ENCODE peak calls at places on chromosomes 3 and 15, in ten cellular contexts. K is stomach, H is dorsolateral prefrontal cortex, A is PC-9, T is foreskin fibroblast, G is astrocyte of the spinal cord, C is WTC11, Q is neural crest cell, Z is Calu3, W is lower leg skin. Y is an unnamed sample.

GRCh38 chr15:40320931-40321371 is 2.5 kb upstream of the INAFM2 start:
- DNase-seq in H (no peak), W (no peak), Q (no peak), T (peak), K (peak), Z (peak), A (peak), G (peak), C (peak), Y (peak)

GRCh38 chr3:101077361-101078011 is 84.3 kb upstream of the ABI3BP start:
- DNase-seq in Q (no peak), G (peak), C (no peak), W (no peak), A (peak), K (no peak), H (no peak), Z (peak), T (peak), Y (no peak)

GRCh38 chr3:50380375-50381085 is 21.2 kb upstream of the TMEM115 start:
- DNase-seq in K (no peak), Q (no peak), T (no peak), G (no peak), H (no peak), Z (no peak), C (no peak), W (no peak), A (no peak), Y (no peak)

GRCh38 chr15:45254405-45255293 is 2.6 kb downstream of the SLC28A2 start:
- DNase-seq in C (no peak), A (no peak), K (no peak), H (no peak), T (peak), G (no peak), Q (no peak), W (no peak), Z (peak), Y (no peak)

GRCh38 chr15:39801641-39802309 is 19.1 kb upstream of the FSIP1 start:
- DNase-seq in K (peak), Q (no peak), T (no peak), G (no peak), C (peak), H (no peak), Z (peak), A (no peak), W (no peak), Y (peak)

GRCh38 chr3:177602601-177603136 is 405.4 kb upstream of the TBL1XR1 start:
- DNase-seq in Q (no peak), A (peak), Z (peak), G (no peak), H (no peak), K (no peak), C (no peak), W (no peak), T (peak), Y (no peak)

GRCh38 chr3:128487813-128488635 is 5.0 kb downstream of the GATA2 start:
- DNase-seq in W (peak), G (peak), Z (peak), T (peak), C (peak), A (peak), Q (peak), K (peak), H (peak), Y (peak)

GRCh38 chr3:33989229-33989628 is 190.8 kb downstream of the PDCD6IP start:
- DNase-seq in Z (no peak), T (no peak), G (no peak), C (peak), H (no peak), K (no peak), W (no peak), Q (no peak), A (no peak), Y (no peak)

GRCh38 chr3:170714562-170715535 is 129.0 kb upstream of the SLC7A14 start:
- DNase-seq in A (peak), K (no peak), Z (no peak), G (peak), C (no peak), H (no peak), T (peak), W (no peak), Q (no peak), Y (no peak)

GRCh38 chr3:126475411-126476114 is at the start of gene ZXDC:
- DNase-seq in Z (peak), Q (peak), C (peak), W (peak), K (peak), T (peak), H (peak), G (peak), A (peak), Y (peak)

GRCh38 chr3:12681586-12682371 is 17.9 kb upstream of the RAF1 start:
- DNase-seq in H (no peak), T (peak), A (peak), Q (no peak), K (no peak), G (peak), C (no peak), Z (no peak), W (no peak), Y (no peak)

GRCh38 chr15:46089438-46090044 is 454.7 kb downstream of the SQOR start:
- DNase-seq in A (no peak), H (no peak), G (no peak), W (no peak), K (no peak), C (no peak), Q (no peak), Z (no peak), T (peak), Y (no peak)

GRCh38 chr15:60370105-60370803 is 27.5 kb downstream of the ANXA2 start:
- DNase-seq in A (no peak), W (no peak), Q (no peak), H (no peak), G (no peak), C (no peak), Z (peak), K (no peak), T (peak), Y (no peak)

GRCh38 chr3:106826861-106827311 is 550.4 kb upstream of the CCDC54 start:
- DNase-seq in K (no peak), C (no peak), Q (no peak), G (peak), Z (no peak), H (no peak), T (no peak), A (no peak), W (no peak), Y (no peak)

GRCh38 chr3:151283907-151284461 is 5.6 kb upstream of the P2RY14 start:
- DNase-seq in G (peak), H (no peak), Q (no peak), C (no peak), A (no peak), T (peak), W (no peak), K (peak), Z (no peak), Y (no peak)

DNA sequence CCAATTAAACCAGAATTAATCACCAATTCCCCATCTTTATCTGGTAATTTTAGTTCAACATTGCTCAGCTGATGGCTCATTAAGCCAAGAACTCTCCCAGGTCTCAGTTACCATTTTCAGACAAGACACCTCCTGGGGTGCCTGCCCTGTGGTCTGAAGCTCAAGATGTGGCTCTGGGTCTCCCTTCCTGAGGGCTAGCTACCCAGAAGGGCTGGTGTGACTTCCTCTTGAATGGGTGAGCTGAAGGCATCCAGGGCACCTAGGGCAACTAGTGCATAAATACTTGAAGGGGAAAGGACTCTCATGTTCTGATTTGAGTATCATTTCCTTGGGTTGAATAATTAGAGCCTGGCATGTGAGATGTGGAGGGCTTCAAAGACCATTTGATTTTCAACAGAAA is 6.7 kb upstream of the TM4SF1 start:
- DNase-seq in K (no peak), Z (no peak), G (no peak), C (no peak), A (no peak), W (no peak), Q (no peak), T (no peak), H (no peak), Y (no peak)
- TF ChIP-seq CTCF in K (no peak), Z (no peak), G (no peak), C (no peak), A (no peak), W (no peak), Q (no peak), T (no peak), H (no peak), Y (no peak)

GRCh38 chr15:77904901-77905300 is 172.6 kb downstream of the TBC1D2B start:
- DNase-seq in K (no peak), H (no peak), C (no peak), A (no peak), Q (no peak), T (no peak), Z (no peak), W (no peak), G (no peak), Y (no peak)

GRCh38 chr15:77898811-77899730 is 178.4 kb downstream of the TBC1D2B start:
- DNase-seq in K (no peak), C (no peak), H (no peak), A (no peak), T (no peak), Z (no peak), G (no peak), Q (no peak), W (no peak), Y (no peak)

GRCh38 chr15:77904436-77904821 is 173.1 kb downstream of the TBC1D2B start:
- DNase-seq in W (no peak), K (peak), A (no peak), G (no peak), H (no peak), Z (no peak), C (peak), Q (no peak), T (no peak), Y (no peak)

GRCh38 chr15:77901251-77901881 is 176.1 kb downstream of the TBC1D2B start:
- DNase-seq in K (no peak), G (no peak), Q (no peak), H (no peak), Z (no peak), T (no peak), C (peak), W (no peak), A (no peak), Y (no peak)

DNA sequence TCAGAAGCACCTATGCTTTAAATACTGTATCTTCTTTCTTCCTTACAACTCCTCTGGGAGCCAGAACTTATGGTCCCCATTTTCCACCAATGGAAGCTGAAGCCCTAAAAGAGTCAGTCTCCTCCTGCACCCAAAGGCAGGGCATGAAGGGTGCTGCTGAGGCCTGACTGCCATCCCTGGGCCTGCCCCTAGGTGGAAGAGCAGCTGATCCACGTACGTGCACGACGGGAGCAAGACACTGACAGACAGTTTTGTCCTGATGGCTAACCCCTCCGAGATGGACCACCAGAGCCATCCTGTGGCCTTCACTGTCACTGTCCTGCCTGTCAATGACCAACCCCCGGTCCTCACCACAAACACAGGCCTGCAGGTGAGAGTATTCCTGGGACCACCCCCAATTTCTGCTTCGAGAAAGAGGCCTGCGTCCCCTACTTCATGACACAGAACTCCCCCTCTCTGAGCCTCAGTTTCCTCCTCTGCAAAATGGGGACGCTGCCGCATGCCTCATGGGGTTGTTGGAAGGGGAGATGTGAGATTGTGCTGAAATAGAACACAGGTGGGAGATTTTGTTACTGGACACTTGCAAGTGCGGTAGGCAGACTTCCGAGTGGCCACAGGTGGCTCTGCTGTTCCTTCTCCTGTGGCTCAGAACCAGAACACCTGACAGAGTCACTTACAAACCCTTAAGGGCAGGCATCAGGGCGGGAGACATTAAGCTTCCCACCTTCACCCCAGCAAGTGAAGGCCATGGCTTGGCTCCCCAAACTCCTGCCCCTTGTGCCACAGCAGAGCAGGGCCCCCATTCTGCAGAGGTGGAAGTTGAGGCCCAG is 175.4 kb downstream of the TBC1D2B start:
- DNase-seq in A (no peak), C (peak), H (no peak), T (no peak), K (no peak), W (no peak), G (no peak), Z (no peak), Q (no peak), Y (no peak)
- TF ChIP-seq CTCF in A (peak), C (no peak), H (no peak), T (no peak), K (no peak), W (no peak), G (peak), Z (no peak), Q (no peak), Y (no peak)

GRCh38 chr3:24440764-24441464 is 53.7 kb downstream of the THRB start:
- DNase-seq in A (no peak), K (no peak), W (no peak), G (no peak), T (no peak), H (no peak), Q (no peak), C (no peak), Z (no peak), Y (no peak)

GRCh38 chr3:24433838-24434591 is 60.6 kb downstream of the THRB start:
- DNase-seq in G (no peak), Z (no peak), K (no peak), T (no peak), A (no peak), W (no peak), C (no peak), Q (no peak), H (no peak), Y (no peak)

GRCh38 chr3:24432989-24433388 is 61.7 kb downstream of the THRB start:
- DNase-seq in G (no peak), C (no peak), W (no peak), T (no peak), Q (no peak), K (no peak), Z (no peak), H (no peak), A (no peak), Y (no peak)

GRCh38 chr3:24437326-24437725 is 57.3 kb downstream of the THRB start:
- DNase-seq in Q (no peak), Z (no peak), H (no peak), C (no peak), W (no peak), K (no peak), A (no peak), G (no peak), T (no peak), Y (no peak)

DNA sequence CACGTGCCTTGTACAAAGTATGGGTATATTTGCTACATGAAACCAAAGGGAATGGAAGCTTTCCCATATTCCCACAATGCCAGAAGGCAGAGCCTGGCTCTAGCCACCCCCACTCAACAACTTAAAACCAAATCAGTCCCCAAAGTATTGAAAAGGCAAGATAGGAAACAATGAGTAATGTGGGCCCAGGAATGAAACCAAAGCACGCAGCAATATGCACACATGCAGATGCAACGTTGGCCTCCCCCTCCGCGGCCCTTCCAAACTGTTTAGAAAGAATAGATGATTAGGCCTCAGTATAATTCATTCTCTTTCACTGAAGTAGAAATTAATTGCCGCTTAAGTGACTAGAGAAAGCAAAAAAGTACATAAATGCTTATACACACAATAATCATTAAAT is 59.1 kb downstream of the THRB start:
- DNase-seq in A (no peak), T (no peak), H (no peak), Q (no peak), G (no peak), W (no peak), Z (no peak), K (no peak), C (no peak), Y (no peak)
- TF ChIP-seq CTCF in A (no peak), T (no peak), H (no peak), Q (no peak), G (no peak), W (no peak), Z (no peak), K (no peak), C (no peak), Y (no peak)

DNA sequence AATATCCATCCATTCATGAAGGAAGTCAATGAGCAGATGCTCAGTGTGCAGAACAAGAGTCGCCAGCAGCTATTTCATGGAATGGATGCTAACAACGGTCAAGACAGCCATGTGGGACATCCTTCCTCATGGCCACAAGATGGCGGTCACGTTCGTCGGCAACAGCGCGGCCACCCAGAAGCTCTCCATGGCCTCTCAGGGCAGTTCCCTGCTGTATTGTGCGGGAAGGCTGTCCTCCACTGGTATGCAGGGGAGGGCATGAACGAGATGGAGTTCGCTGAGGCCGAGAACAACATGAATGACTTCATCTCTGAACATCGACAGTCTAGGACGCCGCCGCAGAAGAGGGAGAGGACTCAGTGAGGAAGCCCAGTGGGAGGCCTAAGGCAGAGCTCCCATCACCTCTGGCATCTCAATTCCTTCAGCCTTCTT is 208.3 kb downstream of the TJP1 start:
- DNase-seq in C (peak), A (no peak), G (no peak), K (no peak), W (no peak), T (no peak), H (no peak), Q (no peak), Z (no peak), Y (no peak)
- TF ChIP-seq CTCF in C (peak), A (peak), G (no peak), K (no peak), W (no peak), T (no peak), H (no peak), Q (peak), Z (no peak), Y (no peak)

DNA sequence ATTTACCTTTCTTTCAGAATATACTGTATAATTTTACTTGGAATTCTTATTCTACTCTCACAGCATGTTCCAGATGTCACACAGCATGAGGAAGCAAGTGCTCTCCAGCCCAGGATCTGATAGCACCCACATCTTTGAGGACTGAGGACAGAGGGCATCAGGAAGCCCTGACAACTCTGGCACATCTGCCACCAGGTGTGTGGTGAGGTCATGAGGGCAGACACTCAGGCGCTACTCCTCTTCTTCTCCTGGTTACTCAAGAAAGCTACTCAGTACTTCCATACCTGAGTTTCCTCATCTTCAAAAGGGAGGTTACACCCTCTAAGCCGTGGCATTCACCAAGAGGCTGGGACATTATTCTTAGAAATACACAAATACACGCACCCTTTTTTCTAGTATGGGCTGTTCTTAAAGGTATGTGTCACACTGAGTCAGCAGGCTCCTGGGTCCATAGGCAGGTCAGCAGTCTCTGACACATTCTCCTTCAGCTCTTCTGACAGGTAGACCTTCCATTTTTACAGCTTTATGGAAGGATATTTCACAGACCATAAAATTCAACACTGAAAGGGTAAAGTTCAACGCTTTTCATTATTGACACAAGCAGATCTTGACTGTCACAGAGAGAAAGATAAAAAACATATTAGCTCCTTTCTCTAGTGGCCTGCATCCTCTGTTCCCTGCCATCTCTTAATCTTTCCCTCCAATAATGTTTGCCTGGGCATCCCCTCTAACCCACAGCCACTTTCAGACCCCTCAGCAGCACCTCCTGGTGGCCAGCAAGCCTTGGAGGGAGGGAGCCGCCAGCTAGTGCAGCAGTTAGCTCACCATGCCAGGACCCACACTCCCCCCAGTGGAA is 103.2 kb upstream of the TJP1 start:
- DNase-seq in K (peak), A (peak), H (no peak), Q (peak), Z (peak), W (peak), C (peak), G (peak), T (peak), Y (no peak)
- TF ChIP-seq CTCF in K (peak), A (peak), H (peak), Q (peak), Z (no peak), W (no peak), C (peak), G (peak), T (peak), Y (peak)

Y was measured in GM13977.